ENCODE peak calls at places on chromosomes 1 and 21, in ten cellular contexts. Q is GM23338, C is neural progenitor cell, T is heart right ventricle, F is NB4, O is spleen, E is Panc1, M is AG10803, G is tibial artery, Y is heart left ventricle. N is an unnamed sample.

GRCh38 chr1:43255438-43256210 is 14.2 kb upstream of the TMEM125 start:
- DNase-seq in Q (no peak), C (no peak), T (no peak), F (no peak), O (no peak), E (no peak), M (no peak), G (no peak), Y (peak; percentile 72), N (no peak)

GRCh38 chr21:33976082-33976979 is 60.7 kb upstream of the ATP5PO start:
- DNase-seq in Q (peak; percentile 42), C (no peak), T (peak; percentile 35), F (peak; percentile 88), O (no peak), E (peak; percentile 76), M (peak; percentile 94), G (no peak), Y (peak; percentile 63), N (peak; percentile 87)

GRCh38 chr1:29388170-29388569 is 151.8 kb downstream of the PTPRU start:
- DNase-seq in Q (no peak), C (no peak), T (no peak), F (no peak), O (no peak), E (no peak), M (no peak), G (no peak), Y (no peak), N (no peak)

GRCh38 chr1:17308593-17308992 is 596 bp downstream of the PADI4 start:
- DNase-seq in Q (no peak), C (no peak), T (no peak), F (peak; percentile 81), O (peak; percentile 80), E (no peak), M (no peak), G (no peak), Y (no peak), N (no peak)

GRCh38 chr1:45929257-45929687 is 125.9 kb downstream of the MAST2 start:
- DNase-seq in Q (peak; percentile 50), C (peak; percentile 20), T (no peak), F (peak; percentile 54), O (no peak), E (peak; percentile 55), M (peak; percentile 91), G (no peak), Y (no peak), N (peak; percentile 80)

GRCh38 chr1:201361652-201362504 is 15.6 kb downstream of the TNNT2 start:
- DNase-seq in Q (peak; percentile 87), C (peak; percentile 79), T (no peak), F (peak; percentile 56), O (peak; percentile 72), E (no peak), M (peak; percentile 25), G (no peak), Y (peak; percentile 56), N (peak; percentile 46)

GRCh38 chr1:16237343-16237830 is 404 bp upstream of the CPLANE2 start:
- DNase-seq in Q (no peak), C (no peak), T (no peak), F (no peak), O (no peak), E (no peak), M (peak; percentile 22), G (no peak), Y (no peak), N (peak; percentile 25)

GRCh38 chr21:46181436-46181835 is 2.8 kb downstream of the SPATC1L start:
- DNase-seq in Q (no peak), C (no peak), T (peak; percentile 11), F (no peak), O (peak; percentile 74), E (no peak), M (no peak), G (no peak), Y (no peak), N (no peak)

GRCh38 chr21:43272591-43272990 is 103.8 kb downstream of the CRYAA start:
- DNase-seq in Q (no peak), C (no peak), T (no peak), F (no peak), O (peak; percentile 58), E (no peak), M (no peak), G (no peak), Y (peak; percentile 14), N (no peak)

GRCh38 chr1:154760469-154760933 is 109.6 kb downstream of the KCNN3 start:
- DNase-seq in Q (peak; percentile 84), C (peak; percentile 83), T (peak; percentile 77), F (peak; percentile 25), O (peak; percentile 95), E (no peak), M (no peak), G (no peak), Y (peak; percentile 46), N (peak; percentile 10)

GRCh38 chr1:183952101-183952500 is 85.4 kb downstream of the COLGALT2 start:
- DNase-seq in Q (no peak), C (no peak), T (no peak), F (no peak), O (no peak), E (no peak), M (no peak), G (no peak), Y (no peak), N (no peak)

GRCh38 chr1:162857850-162858249 is 3.1 kb downstream of the CCDC190 start:
- DNase-seq in Q (no peak), C (no peak), T (no peak), F (no peak), O (no peak), E (no peak), M (peak; percentile 55), G (no peak), Y (no peak), N (peak; percentile 56)

GRCh38 chr21:33185852-33186251 is 43.9 kb upstream of the IFNAR2 start:
- DNase-seq in Q (no peak), C (no peak), T (no peak), F (no peak), O (no peak), E (no peak), M (no peak), G (no peak), Y (no peak), N (no peak)

GRCh38 chr1:151124763-151125403 is 21.5 kb downstream of the SEMA6C start:
- DNase-seq in Q (peak; percentile 47), C (no peak), T (no peak), F (no peak), O (no peak), E (no peak), M (no peak), G (no peak), Y (no peak), N (no peak)

GRCh38 chr21:25818156-25818950 is 83.6 kb downstream of the GABPA start:
- DNase-seq in Q (peak; percentile 16), C (peak; percentile 5), T (no peak), F (no peak), O (no peak), E (no peak), M (no peak), G (no peak), Y (no peak), N (no peak)

GRCh38 chr1:119715542-119715941 is 3.8 kb downstream of the PHGDH start:
- DNase-seq in Q (peak; percentile 35), C (no peak), T (no peak), F (peak; percentile 28), O (no peak), E (no peak), M (peak; percentile 39), G (no peak), Y (no peak), N (peak; percentile 29)

GRCh38 chr1:119713538-119714456 is 2.1 kb downstream of the PHGDH start:
- DNase-seq in Q (peak; percentile 82), C (peak; percentile 61), T (no peak), F (peak; percentile 47), O (no peak), E (no peak), M (peak; percentile 38), G (peak; percentile 38), Y (no peak), N (peak; percentile 40)

GRCh38 chr1:119713039-119713537 is 1.4 kb downstream of the PHGDH start:
- DNase-seq in Q (no peak), C (peak; percentile 36), T (no peak), F (peak; percentile 55), O (no peak), E (no peak), M (peak; percentile 41), G (no peak), Y (no peak), N (peak; percentile 19)

GRCh38 chr1:119712342-119713038 is 756 bp downstream of the PHGDH start:
- DNase-seq in Q (peak; percentile 94), C (peak; percentile 89), T (peak; percentile 75), F (peak; percentile 93), O (no peak), E (no peak), M (peak; percentile 97), G (peak; percentile 88), Y (peak; percentile 87), N (peak; percentile 91)

DNA sequence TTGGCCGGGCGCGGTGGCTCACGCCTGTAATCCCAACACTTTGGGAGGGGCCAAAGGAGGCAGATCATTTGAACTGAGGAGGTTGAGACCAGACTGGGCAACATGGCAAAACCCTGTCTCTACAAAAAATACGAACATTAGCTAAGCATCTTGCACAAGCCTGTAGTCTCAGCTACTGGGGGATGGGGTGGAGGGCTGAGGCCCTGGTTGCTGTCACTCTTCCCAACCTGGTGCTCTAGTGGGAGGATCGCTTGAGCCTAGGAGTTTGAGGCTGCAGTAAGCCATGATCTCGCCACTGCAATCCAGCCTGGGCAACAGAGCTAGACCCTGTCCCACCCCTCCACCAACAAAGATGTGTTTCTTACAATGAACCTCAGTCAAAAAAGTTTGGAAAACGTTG is 2.8 kb downstream of the PHGDH start:
- DNase-seq in Q (peak; percentile 38), C (no peak), T (no peak), F (peak; percentile 49), O (no peak), E (no peak), M (peak; percentile 55), G (peak; percentile 69), Y (no peak), N (peak; percentile 36)
- H3K4me3 ChIP-seq in Q (peak overlapping the region; percentile 98), C (peak overlapping the region; percentile 83), T (peak overlapping the region; percentile 4), F (no peak overlapping the region), O (no peak overlapping the region), E (no peak overlapping the region), M (peak overlapping the region; percentile 100), G (peak overlapping the region; percentile 88), Y (no peak overlapping the region), N (peak overlapping the region; percentile 67)

GRCh38 chr1:56068210-56068609 is 511.2 kb downstream of the PLPP3 start:
- DNase-seq in Q (no peak), C (no peak), T (no peak), F (no peak), O (no peak), E (no peak), M (no peak), G (no peak), Y (no peak), N (no peak)
- TF ChIP-seq CTCF in Q (no peak), C (no peak), T (no peak), F (no peak), O (no peak), E (no peak), M (no peak), G (no peak), Y (no peak), N (no peak)

GRCh38 chr1:203797216-203797615 is 1.8 kb downstream of the ZBED6 start:
- DNase-seq in Q (no peak), C (no peak), T (no peak), F (no peak), O (no peak), E (no peak), M (no peak), G (no peak), Y (no peak), N (no peak)
- H3K4me3 ChIP-seq in Q (peak overlapping the region; percentile 73), C (peak overlapping the region; percentile 78), T (peak overlapping the region; percentile 66), F (peak overlapping the region; percentile 95), O (no peak overlapping the region), E (peak overlapping the region; percentile 91), M (peak overlapping the region; percentile 89), G (peak overlapping the region; percentile 91), Y (peak overlapping the region; percentile 92), N (peak overlapping the region; percentile 79)

GRCh38 chr1:24827737-24828136 is 82.5 kb downstream of the CLIC4 start:
- DNase-seq in Q (no peak), C (no peak), T (no peak), F (no peak), O (no peak), E (no peak), M (peak; percentile 39), G (no peak), Y (no peak), N (no peak)
- TF ChIP-seq CTCF in Q (no peak), C (no peak), T (no peak), F (no peak), O (no peak), E (no peak), M (no peak), G (no peak), Y (no peak), N (no peak)

N was measured in fibroblast of pulmonary artery.